ENCODE peak calls at places on chromosome 20, in eight cellular contexts. F, S, C, Y, N, A, J and D are unnamed samples.

GRCh38 chr20:1632228-1632577 is 12.4 kb upstream of the SIRPB1 start:
- DNase-seq in Y (no peak), A (no peak), J (no peak), N (no peak), C (no peak), S (no peak), F (no peak), D (no peak)

GRCh38 chr20:32183947-32184635 is 23.5 kb downstream of the PLAGL2 start:
- DNase-seq in J (no peak), Y (no peak), N (no peak), A (no peak), C (no peak), S (no peak), F (no peak), D (no peak)

GRCh38 chr20:14526891-14527290 is 189.5 kb upstream of the FLRT3 start:
- DNase-seq in A (no peak), N (no peak), C (no peak), Y (no peak), S (no peak), J (no peak), F (no peak), D (no peak)

GRCh38 chr20:58997141-58997770 is 9.8 kb downstream of the CTSZ start:
- DNase-seq in C (no peak), Y (no peak), N (no peak), F (no peak), A (no peak), S (no peak), J (no peak), D (no peak)

GRCh38 chr20:22797103-22797502 is 212.7 kb upstream of the FOXA2 start:
- DNase-seq in J (no peak), A (no peak), F (no peak), S (no peak), Y (no peak), C (no peak), N (no peak), D (no peak)

GRCh38 chr20:18288748-18289705 is 700 bp downstream of the ZNF133 start:
- DNase-seq in A (no peak), Y (peak; percentile 21), J (no peak), C (no peak), S (no peak), N (peak; percentile 57), F (no peak), D (no peak)

GRCh38 chr20:24657211-24657610 is 187.8 kb downstream of the SYNDIG1 start:
- DNase-seq in J (no peak), F (no peak), C (no peak), S (no peak), N (no peak), Y (no peak), A (no peak), D (no peak)

GRCh38 chr20:54221383-54221782 is 13.5 kb downstream of the PFDN4 start:
- DNase-seq in N (no peak), S (no peak), J (no peak), C (no peak), F (no peak), A (no peak), Y (no peak), D (no peak)

GRCh38 chr20:47974234-47974878 is 189.1 kb upstream of the SULF2 start:
- DNase-seq in Y (no peak), S (no peak), J (no peak), F (peak; percentile 9), N (no peak), C (no peak), A (no peak), D (no peak)

GRCh38 chr20:38091447-38092216 is 58.1 kb downstream of the RPRD1B start:
- DNase-seq in J (no peak), Y (no peak), A (no peak), C (no peak), N (peak; percentile 35), F (no peak), S (no peak), D (no peak)

GRCh38 chr20:20737158-20737557 is 24.7 kb upstream of the RALGAPA2 start:
- DNase-seq in N (no peak), F (no peak), J (no peak), Y (no peak), C (no peak), A (no peak), S (no peak), D (no peak)

GRCh38 chr20:40189621-40190020 is 499.4 kb downstream of the MAFB start:
- DNase-seq in N (no peak), A (no peak), C (no peak), J (no peak), F (no peak), S (no peak), Y (no peak), D (no peak)

GRCh38 chr20:46324960-46325703 is 16.8 kb upstream of the CDH22 start:
- DNase-seq in C (no peak), S (no peak), F (no peak), Y (peak; percentile 40), A (peak; percentile 65), N (peak; percentile 87), J (peak; percentile 23), D (no peak)